ENCODE peak calls at places on chromosomes 5 and 9, in seven cellular contexts. T, V, K, Y, R, X and Z are unnamed samples.

GRCh38 chr9:5762421-5762820 is 70.5 kb downstream of the ERMP1 start:
- DNase-seq in T (no peak), V (no peak), K (no peak), Y (no peak), R (no peak), X (no peak), Z (peak; percentile 68)

GRCh38 chr5:135885031-135885430 is 10.6 kb downstream of the IL9 start:
- DNase-seq in T (no peak), V (no peak), K (no peak), Y (no peak), R (no peak), X (no peak), Z (no peak)

GRCh38 chr9:113929634-113930092 is 53.6 kb downstream of the ZNF618 start:
- DNase-seq in T (no peak), V (no peak), K (no peak), Y (peak; percentile 95), R (no peak), X (no peak), Z (peak; percentile 75)

GRCh38 chr9:25557645-25558300 is 120.5 kb downstream of the TUSC1 start:
- DNase-seq in T (no peak), V (no peak), K (no peak), Y (no peak), R (no peak), X (no peak), Z (no peak)

GRCh38 chr9:87359264-87359663 is 138.4 kb upstream of the DAPK1 start:
- DNase-seq in T (no peak), V (no peak), K (no peak), Y (no peak), R (no peak), X (no peak), Z (no peak)

GRCh38 chr5:102911973-102912372 is 156.9 kb downstream of the PAM start:
- DNase-seq in T (no peak), V (no peak), K (no peak), Y (no peak), R (no peak), X (no peak), Z (peak; percentile 89)

GRCh38 chr9:112945620-112946208 is 55.0 kb upstream of the SLC46A2 start:
- DNase-seq in T (no peak), V (no peak), K (no peak), Y (no peak), R (no peak), X (no peak), Z (no peak)

GRCh38 chr9:129504404-129504803 is 116.5 kb downstream of the C9orf50 start:
- DNase-seq in T (no peak), V (no peak), K (no peak), Y (no peak), R (no peak), X (no peak), Z (no peak)

GRCh38 chr5:134873987-134874830 is at the start of gene TXNDC15:
- DNase-seq in T (peak; percentile 82), V (peak; percentile 76), K (peak; percentile 83), Y (peak; percentile 14), R (peak; percentile 75), X (peak; percentile 96), Z (peak; percentile 87)